ENCODE peak calls at places on chromosome 17, in eight cellular contexts. Y is HL-60, J is heart right ventricle, E is fibroblast of mammary gland, X is hepatocyte, U is thoracic aorta, H is K562, S is mucosa of descending colon. T is an unnamed sample.

GRCh38 chr17:82316651-82317393 is 586 bp downstream of the CD7 start:
- DNase-seq in S (no peak), U (no peak), E (no peak), Y (no peak), H (no peak), J (no peak), X (no peak), T (no peak)

GRCh38 chr17:633133-633532 is 81.5 kb downstream of the VPS53 start:
- DNase-seq in Y (no peak), S (no peak), J (no peak), H (no peak), X (no peak), U (no peak), E (no peak), T (no peak)

GRCh38 chr17:52201764-52202571 is 43.5 kb upstream of the CA10 start:
- DNase-seq in J (no peak), S (no peak), H (no peak), X (no peak), Y (no peak), U (no peak), E (no peak), T (no peak)

GRCh38 chr17:74451557-74451956 is 14.9 kb upstream of the CD300A start:
- DNase-seq in E (no peak), U (no peak), Y (no peak), J (no peak), H (no peak), S (no peak), X (no peak), T (no peak)

GRCh38 chr17:38425744-38426143 is 2.5 kb upstream of the ARHGAP23 start:
- DNase-seq in Y (no peak), J (peak), X (no peak), H (no peak), E (no peak), S (no peak), U (no peak), T (no peak)

GRCh38 chr17:40091691-40092397 is 8.5 kb downstream of the NR1D1 start:
- DNase-seq in H (no peak), E (no peak), S (no peak), Y (no peak), U (no peak), J (peak), X (peak), T (no peak)

GRCh38 chr17:57257911-57258885 is 1.9 kb downstream of the MSI2 start:
- DNase-seq in U (no peak), X (no peak), S (peak), J (no peak), Y (no peak), E (no peak), H (peak), T (no peak)

GRCh38 chr17:55735784-55736405 is 13.2 kb upstream of the TMEM100 start:
- DNase-seq in Y (no peak), E (peak), S (peak), H (peak), X (peak), J (peak), U (no peak), T (no peak)

GRCh38 chr17:9937901-9938300 is 32.8 kb upstream of the RCVRN start:
- DNase-seq in H (no peak), J (no peak), E (peak), X (no peak), Y (no peak), U (no peak), S (no peak), T (peak)

GRCh38 chr17:6570731-6571465 is 14.5 kb upstream of the PITPNM3 start:
- DNase-seq in E (no peak), X (no peak), U (no peak), Y (no peak), S (no peak), H (no peak), J (no peak), T (no peak)

GRCh38 chr17:6303664-6304063 is 131.3 kb downstream of the AIPL1 start:
- DNase-seq in E (no peak), X (peak), H (no peak), J (peak), Y (no peak), U (no peak), S (peak), T (peak)

GRCh38 chr17:66784621-66785364 is 50.1 kb upstream of the CACNG5 start:
- DNase-seq in J (no peak), S (no peak), H (no peak), X (no peak), Y (no peak), E (no peak), U (no peak), T (no peak)

DNA sequence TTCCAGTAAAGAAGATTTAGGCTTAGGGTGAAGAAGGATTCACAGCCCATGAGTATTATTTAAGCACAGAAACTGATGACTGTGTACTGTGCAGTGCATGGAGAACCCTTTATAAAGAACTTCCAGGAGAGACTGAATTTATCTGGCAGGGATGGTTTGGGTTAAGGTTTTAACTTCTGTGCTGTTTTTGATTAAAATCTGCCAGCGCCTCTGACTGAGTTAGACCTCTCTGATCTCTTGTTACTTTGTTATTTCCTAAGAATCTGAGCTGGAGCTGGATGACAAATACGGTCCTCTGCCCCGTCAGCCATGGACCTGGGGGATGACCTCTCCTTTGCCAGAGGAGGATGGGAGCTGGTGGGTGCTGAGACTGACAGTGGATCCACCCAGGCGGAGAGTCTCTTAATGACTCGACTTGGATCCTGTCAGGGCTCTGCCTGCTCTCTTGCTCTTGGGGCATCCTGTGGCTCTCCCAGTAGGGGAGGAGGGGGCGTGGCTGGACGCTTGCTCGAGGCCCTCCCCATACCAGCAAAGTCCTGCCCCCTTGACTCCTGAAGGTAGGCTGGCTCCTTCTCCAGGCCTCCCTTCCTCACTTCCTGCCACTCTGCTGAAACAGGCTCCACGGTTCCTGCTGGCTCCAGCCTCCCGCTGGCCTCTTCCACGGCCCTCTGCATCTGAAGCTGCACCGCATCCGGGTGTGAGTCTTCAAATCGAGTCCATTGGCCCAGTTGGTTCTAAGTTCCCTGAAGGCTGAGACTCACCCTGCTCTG is 24.8 kb upstream of the MAP3K14 start:
- DNase-seq in X (peak), Y (no peak), E (peak), U (no peak), H (peak), J (peak), S (peak), T (no peak)
- H3K4me3 ChIP-seq in X (no peak), Y (no peak), E (no peak), U (no peak), H (no peak), J (no peak), S (no peak), T (no peak)

DNA sequence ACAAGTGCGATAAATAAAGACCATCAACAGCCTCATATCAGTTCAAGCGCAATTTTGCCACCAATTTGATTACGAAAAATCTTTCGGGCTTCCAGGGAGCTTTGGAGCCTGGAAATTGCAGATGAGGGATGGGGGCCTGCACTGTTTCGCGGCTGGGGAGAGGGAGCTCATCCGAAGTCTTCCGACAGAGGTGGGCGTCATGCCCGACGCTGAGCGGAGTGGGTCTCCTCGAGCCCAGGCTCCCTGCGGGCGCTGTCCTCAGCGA is 115.9 kb upstream of the SMURF2 start:
- DNase-seq in X (no peak), H (no peak), Y (no peak), J (no peak), U (no peak), S (no peak), E (no peak), T (no peak)
- H3K4me3 ChIP-seq in X (no peak), H (no peak), Y (no peak), J (peak), U (peak), S (no peak), E (no peak), T (peak)

DNA sequence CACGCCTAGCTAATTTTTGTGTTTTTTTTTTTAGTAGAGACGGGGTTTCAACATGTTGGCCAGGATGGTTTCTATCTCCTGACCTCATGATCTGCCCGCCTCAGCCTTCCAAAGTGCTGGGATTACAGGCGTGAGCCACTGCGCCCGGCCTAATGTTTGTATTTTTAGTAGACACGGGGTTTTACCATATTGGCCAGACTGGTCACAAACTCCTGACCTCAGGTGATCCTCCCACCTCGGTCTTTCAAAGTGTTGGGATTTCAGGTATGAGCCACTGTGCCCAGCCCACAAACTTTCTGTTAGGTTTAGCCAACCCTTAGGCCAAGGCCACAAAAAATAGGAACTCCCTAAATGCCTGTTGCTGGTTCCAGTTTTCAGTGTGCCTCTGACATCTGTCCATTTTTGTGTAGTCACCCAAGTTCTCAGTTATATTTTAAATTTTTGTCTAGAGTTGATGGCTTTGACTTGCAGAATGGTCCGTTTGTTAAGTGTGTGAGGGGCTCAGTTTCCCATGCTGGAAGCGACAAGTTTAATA is 12.7 kb downstream of the CCL16 start:
- DNase-seq in S (no peak), U (no peak), E (no peak), H (no peak), J (no peak), Y (no peak), X (no peak), T (no peak)
- H3K4me3 ChIP-seq in S (no peak), U (no peak), E (no peak), H (no peak), J (no peak), Y (no peak), X (no peak), T (no peak)

DNA sequence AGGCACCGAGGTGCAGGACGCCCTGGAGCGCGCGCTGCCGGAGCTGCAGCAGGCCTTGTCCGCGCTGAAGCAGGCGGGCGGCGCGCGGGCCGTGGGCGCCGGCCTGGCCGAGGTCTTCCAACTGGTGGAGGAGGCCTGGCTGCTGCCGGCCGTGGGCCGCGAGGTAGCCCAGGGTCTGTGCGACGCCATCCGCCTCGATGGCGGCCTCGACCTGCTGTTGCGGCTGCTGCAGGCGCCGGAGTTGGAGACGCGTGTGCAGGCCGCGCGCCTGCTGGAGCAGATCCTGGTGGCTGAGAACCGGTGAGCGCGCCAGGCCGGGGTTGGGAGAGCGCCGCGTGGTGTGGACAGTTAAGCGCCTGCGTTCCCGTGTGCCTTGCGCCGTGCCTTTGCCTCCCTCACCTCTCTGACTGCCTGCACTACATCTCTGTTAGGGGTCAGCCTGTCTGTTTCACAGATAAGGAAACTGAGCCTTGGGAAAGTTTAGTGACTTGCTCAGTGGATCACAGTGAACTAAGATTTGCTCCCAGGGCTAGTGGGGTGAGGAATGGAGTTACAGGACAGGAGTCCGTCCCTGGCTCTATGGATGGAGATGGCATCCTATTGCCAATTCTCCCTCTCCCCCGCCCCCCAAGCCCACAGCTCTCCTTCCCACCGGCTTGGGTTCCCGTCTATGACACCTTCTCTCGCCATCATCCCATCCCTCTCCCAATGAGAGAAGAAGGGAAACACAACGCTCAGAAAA is 880 bp downstream of the SARM1 start:
- DNase-seq in X (peak), H (no peak), S (no peak), U (no peak), Y (no peak), E (peak), J (no peak), T (no peak)
- H3K4me3 ChIP-seq in X (peak), H (no peak), S (no peak), U (peak), Y (no peak), E (peak), J (peak), T (peak)

DNA sequence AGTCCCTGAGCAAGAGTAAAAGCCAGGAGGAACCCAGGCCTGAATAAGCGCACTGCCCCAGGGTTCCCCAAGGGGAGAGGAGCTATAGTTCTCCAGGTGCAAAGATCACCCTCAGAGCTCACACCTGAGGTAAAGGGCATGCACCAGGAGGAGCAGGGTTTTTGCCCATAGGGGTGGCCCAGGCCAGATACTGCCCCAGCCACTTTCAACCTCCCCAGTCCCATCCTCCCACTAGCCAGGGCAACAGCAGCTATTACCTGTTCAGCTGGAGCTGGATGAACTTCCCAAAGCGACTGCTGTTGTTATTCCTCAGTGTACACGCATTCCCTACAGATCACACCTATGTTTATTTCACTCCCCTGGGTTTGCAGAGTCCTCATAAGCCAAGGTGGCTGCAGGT is 19.8 kb downstream of the MYO19 start:
- DNase-seq in Y (no peak), E (no peak), U (no peak), H (no peak), X (no peak), S (no peak), J (no peak), T (no peak)
- H3K4me3 ChIP-seq in Y (no peak), E (no peak), U (no peak), H (no peak), X (no peak), S (no peak), J (no peak), T (no peak)

DNA sequence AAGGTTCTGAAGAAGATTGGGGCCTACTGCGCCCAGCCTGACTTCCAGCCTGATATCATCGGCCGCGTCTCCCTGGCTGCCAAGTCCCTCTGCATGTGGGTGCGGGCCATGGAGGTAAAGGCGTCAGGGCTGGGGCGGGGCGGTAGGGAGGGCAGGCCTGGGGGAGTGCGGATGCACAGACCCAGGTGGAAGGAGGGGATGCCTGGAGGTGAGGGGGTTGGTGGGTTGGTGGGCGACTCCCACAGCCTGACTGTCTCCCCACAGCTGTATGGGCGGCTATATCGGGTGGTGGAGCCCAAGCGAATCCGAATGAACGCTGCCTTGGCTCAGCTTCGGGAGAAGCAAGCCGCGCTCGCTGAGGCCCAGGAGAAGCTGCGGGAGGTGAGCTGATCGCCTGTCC is 26.8 kb upstream of the KDM6B start:
- DNase-seq in Y (no peak), J (no peak), U (no peak), S (no peak), H (no peak), X (no peak), E (no peak), T (no peak)
- H3K4me3 ChIP-seq in Y (no peak), J (no peak), U (no peak), S (no peak), H (no peak), X (no peak), E (no peak), T (no peak)

T was measured in astrocyte of the cerebellum.